ENCODE peak calls at places on chromosomes 4 and X, in five cellular contexts. Q is GM12878, C is HepG2, Y is H1, N is K562. Z is an unnamed sample.
A peak's percentile ranks its signal among the peaks of the same experiment; 100 is the strongest.

GRCh38 chr4:114673306-114673705 is 74.7 kb downstream of the UGT8 start:
- DNase-seq in Q (no peak), C (no peak), Y (no peak), N (no peak), Z (no peak)

GRCh38 chr4:166308589-166308988 is 435.6 kb downstream of the TLL1 start:
- DNase-seq in Q (no peak), C (no peak), Y (no peak), N (no peak), Z (no peak)

GRCh38 chr4:1723131-1723801 is 1.9 kb downstream of the TACC3 start:
- DNase-seq in Q (no peak), C (no peak), Y (no peak), N (no peak), Z (no peak)

GRCh38 chr4:149521611-149522010 is 294.0 kb downstream of the IQCM start:
- DNase-seq in Q (no peak), C (no peak), Y (no peak), N (no peak), Z (no peak)

GRCh38 chr4:158016511-158016910 is 156.3 kb downstream of the GASK1B start:
- DNase-seq in Q (no peak), C (no peak), Y (no peak), N (no peak), Z (no peak)

GRCh38 chr4:112519689-112520597 is 4.0 kb upstream of the NEUROG2 start:
- DNase-seq in Q (no peak), C (no peak), Y (no peak), N (peak; percentile 32), Z (peak; percentile 35)

GRCh38 chr4:129323630-129324029 is 227.7 kb downstream of the C4orf33 start:
- DNase-seq in Q (no peak), C (no peak), Y (no peak), N (no peak), Z (no peak)

GRCh38 chrX:87098477-87098876 is 419.1 kb upstream of the KLHL4 start:
- DNase-seq in Q (no peak), C (no peak), Y (no peak), N (no peak), Z (no peak)

GRCh38 chrX:45722471-45722870 is 521.8 kb upstream of the DIPK2B start:
- DNase-seq in Q (no peak), C (no peak), Y (no peak), N (no peak), Z (no peak)

GRCh38 chr4:125961626-125962025 is 646.9 kb downstream of the FAT4 start:
- DNase-seq in Q (no peak), C (no peak), Y (no peak), N (no peak), Z (no peak)

GRCh38 chr4:148065069-148065468 is 333.2 kb downstream of the ARHGAP10 start:
- DNase-seq in Q (no peak), C (no peak), Y (no peak), N (no peak), Z (no peak)

GRCh38 chr4:602559-602942 is 22.8 kb upstream of the PDE6B start:
- DNase-seq in Q (no peak), C (peak; percentile 60), Y (peak; percentile 76), N (peak; percentile 68), Z (peak; percentile 79)

GRCh38 chr4:105440890-105441289 is 33.0 kb downstream of the PPA2 start:
- DNase-seq in Q (no peak), C (no peak), Y (no peak), N (no peak), Z (no peak)

GRCh38 chr4:182354867-182355266 is 111.7 kb downstream of the TENM3 start:
- DNase-seq in Q (no peak), C (no peak), Y (no peak), N (no peak), Z (no peak)

GRCh38 chrX:85243761-85244410 is at the start of the genes SATL1 and ZNF711:
- DNase-seq in Q (no peak), C (peak; percentile 21), Y (peak; percentile 64), N (peak; percentile 50), Z (peak; percentile 87)

GRCh38 chr4:10612476-10612875 is 72.1 kb downstream of the CLNK start:
- DNase-seq in Q (no peak), C (no peak), Y (no peak), N (no peak), Z (no peak)

GRCh38 chr4:2067446-2068197 is 8.5 kb downstream of the NAT8L start:
- DNase-seq in Q (no peak), C (no peak), Y (no peak), N (no peak), Z (no peak)

GRCh38 chrX:24862343-24862742 is 153.4 kb downstream of the ARX start:
- DNase-seq in Q (no peak), C (no peak), Y (no peak), N (no peak), Z (no peak)

GRCh38 chr4:17128268-17128667 is 229.8 kb upstream of the LDB2 start:
- DNase-seq in Q (no peak), C (no peak), Y (no peak), N (no peak), Z (no peak)

GRCh38 chr4:110275871-110276270 is 77.5 kb upstream of the ELOVL6 start:
- DNase-seq in Q (no peak), C (no peak), Y (no peak), N (no peak), Z (no peak)

GRCh38 chr4:159117968-159118367 is 15.1 kb downstream of the RAPGEF2 start:
- DNase-seq in Q (no peak), C (no peak), Y (no peak), N (no peak), Z (no peak)

GRCh38 chr4:82462415-82462831 is 32.0 kb downstream of the ENOPH1 start:
- DNase-seq in Q (peak; percentile 54), C (peak; percentile 73), Y (peak; percentile 64), N (peak; percentile 91), Z (peak; percentile 89)

GRCh38 chr4:87949961-87950360 is 25.6 kb upstream of the SPP1 start:
- DNase-seq in Q (no peak), C (no peak), Y (no peak), N (no peak), Z (no peak)

GRCh38 chrX:48958635-48959094 is 1.3 kb upstream of the OTUD5 start:
- DNase-seq in Q (no peak), C (peak; percentile 21), Y (no peak), N (peak; percentile 35), Z (no peak)

GRCh38 chr4:174314770-174315169 is 31.1 kb downstream of the CEP44 start:
- DNase-seq in Q (no peak), C (no peak), Y (peak; percentile 3), N (peak; percentile 68), Z (no peak)

GRCh38 chr4:52560844-52561280 is 98.2 kb downstream of the USP46 start:
- DNase-seq in Q (no peak), C (no peak), Y (no peak), N (no peak), Z (no peak)

GRCh38 chr4:69025999-69026387 is 70.3 kb upstream of the UGT2B7 start:
- DNase-seq in Q (no peak), C (no peak), Y (no peak), N (no peak), Z (no peak)

GRCh38 chr4:128353791-128354190 is 66.2 kb upstream of the PGRMC2 start:
- DNase-seq in Q (no peak), C (no peak), Y (no peak), N (no peak), Z (no peak)

GRCh38 chrX:134836497-134836968 is 154.3 kb upstream of the SMIM10 start:
- DNase-seq in Q (no peak), C (no peak), Y (no peak), N (peak; percentile 72), Z (no peak)

GRCh38 chr4:1195894-1196401 is 23.6 kb upstream of the SPON2 start:
- DNase-seq in Q (no peak), C (no peak), Y (no peak), N (no peak), Z (peak; percentile 25)

GRCh38 chr4:38674206-38675144 is 10.5 kb downstream of the KLF3 start:
- DNase-seq in Q (no peak), C (peak; percentile 31), Y (no peak), N (peak; percentile 72), Z (peak; percentile 26)

GRCh38 chr4:187172340-187172761 is 448.7 kb upstream of the FAT1 start:
- DNase-seq in Q (no peak), C (no peak), Y (no peak), N (no peak), Z (peak; percentile 30)

GRCh38 chrX:47662144-47662657 is 3.2 kb upstream of the UXT start:
- DNase-seq in Q (no peak), C (no peak), Y (no peak), N (peak; percentile 91), Z (no peak)

GRCh38 chr4:92101609-92102231 is 202.0 kb upstream of the GRID2 start:
- DNase-seq in Q (no peak), C (no peak), Y (no peak), N (no peak), Z (no peak)

GRCh38 chrX:136204571-136204970 is 46.6 kb downstream of the MAP7D3 start:
- DNase-seq in Q (no peak), C (no peak), Y (no peak), N (no peak), Z (no peak)

GRCh38 chr4:139663561-139664138 is 2.0 kb upstream of the MGST2 start:
- DNase-seq in Q (no peak), C (no peak), Y (no peak), N (no peak), Z (no peak)
- H3K4me1 ChIP-seq in Q (no peaks in the 10 kb centered on the region), C (peaks cover 82% of the 10 kb centered on the region), Y (no peaks in the 10 kb centered on the region), N (peaks cover 33% of the 10 kb centered on the region), Z (peaks cover 6% of the 10 kb centered on the region)

GRCh38 chr4:70372760-70373159 is 10.2 kb upstream of the SMR3B start:
- DNase-seq in Q (no peak), C (no peak), Y (no peak), N (no peak), Z (no peak)
- TF ChIP-seq CHD2 in Q (no peak), C (no peak), Y (no peak), N (no peak), Z (no peak)

GRCh38 chr4:184806246-184806550 is 19.6 kb downstream of the ACSL1 start:
- DNase-seq in Q (no peak), C (no peak), Y (no peak), N (no peak), Z (no peak)

GRCh38 chr4:184806711-184807110 is 19.1 kb downstream of the ACSL1 start:
- DNase-seq in Q (no peak), C (no peak), Y (no peak), N (no peak), Z (no peak)

GRCh38 chr4:184804621-184805020 is 21.1 kb downstream of the ACSL1 start:
- DNase-seq in Q (no peak), C (no peak), Y (no peak), N (no peak), Z (no peak)

GRCh38 chr4:184807261-184807660 is 18.5 kb downstream of the ACSL1 start:
- DNase-seq in Q (no peak), C (no peak), Y (no peak), N (no peak), Z (no peak)

GRCh38 chr4:184805462-184806245 is 20.1 kb downstream of the ACSL1 start:
- DNase-seq in Q (no peak), C (no peak), Y (no peak), N (no peak), Z (peak; percentile 71)
- TF ChIP-seq JUND in Q (no peak), C (no peak), Y (no peak), N (no peak), Z (no peak)

DNA sequence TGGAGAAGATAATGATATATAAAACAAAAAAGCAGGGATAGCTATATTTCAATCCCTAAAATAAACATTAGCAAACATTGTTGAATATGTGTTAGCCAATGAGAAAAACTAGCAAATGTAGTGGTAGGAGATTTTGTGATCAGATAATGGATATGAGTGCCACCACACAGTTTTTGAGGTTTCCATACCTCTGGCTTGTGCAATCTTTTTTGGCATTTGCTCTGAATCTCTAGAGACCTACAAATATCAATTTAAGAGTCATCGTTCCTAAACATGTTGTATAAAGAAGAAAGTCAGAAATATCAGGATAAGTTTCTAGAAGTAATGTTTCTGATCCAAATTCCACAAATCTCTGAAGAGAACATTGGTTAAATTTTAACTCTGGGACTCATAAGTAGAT is 308.7 kb downstream of the PDGFC start:
- DNase-seq in Q (no peak), C (no peak), Y (no peak), N (no peak), Z (no peak)
- H3K4me1 ChIP-seq in Q (no peaks in the 10 kb centered on the region), C (no peaks in the 10 kb centered on the region), Y (no peaks in the 10 kb centered on the region), N (no peaks in the 10 kb centered on the region), Z (peaks cover 11% of the 10 kb centered on the region)